ENCODE peak calls at places on chromosomes 11 and 22, in six cellular contexts. H, E, O, X, N and J are unnamed samples.

GRCh38 chr22:20514658-20515406 is 7.4 kb downstream of the MED15 start:
- DNase-seq in X (no peak), N (no peak), H (no peak), O (peak; percentile 64), E (peak; percentile 82), J (no peak)

GRCh38 chr11:115052601-115053000 is 374.3 kb downstream of the NXPE2 start:
- DNase-seq in N (no peak), O (no peak), E (no peak), H (no peak), X (no peak), J (no peak)

GRCh38 chr11:68206211-68206610 is 6.9 kb downstream of the KMT5B start:
- DNase-seq in O (peak; percentile 76), N (peak; percentile 50), H (peak; percentile 51), X (peak; percentile 62), E (no peak), J (no peak)

GRCh38 chr11:61108847-61109585 is 6.7 kb downstream of the CD5 start:
- DNase-seq in N (no peak), E (no peak), O (no peak), H (no peak), X (no peak), J (no peak)

GRCh38 chr22:18021431-18021830 is 2.9 kb downstream of the MICAL3 start:
- DNase-seq in X (no peak), N (no peak), O (no peak), H (no peak), E (no peak), J (no peak)

GRCh38 chr22:47159592-47159991 is 397.1 kb downstream of the TBC1D22A start:
- DNase-seq in E (no peak), O (no peak), N (no peak), H (no peak), X (no peak), J (no peak)

GRCh38 chr11:57083641-57084385 is 95.1 kb downstream of the OR5AK2 start:
- DNase-seq in N (no peak), X (no peak), H (peak; percentile 4), O (no peak), E (no peak), J (no peak)

GRCh38 chr11:31913985-31914384 is 102.9 kb upstream of the PAX6 start:
- DNase-seq in O (no peak), X (no peak), E (no peak), H (no peak), N (no peak), J (no peak)

GRCh38 chr11:19905280-19905853 is 192.7 kb downstream of the NAV2 start:
- DNase-seq in H (no peak), O (peak; percentile 69), X (no peak), E (no peak), N (no peak), J (no peak)

GRCh38 chr11:104602643-104603042 is 295.6 kb downstream of the CASP12 start:
- DNase-seq in N (no peak), X (no peak), H (no peak), O (no peak), E (no peak), J (no peak)

GRCh38 chr11:95917188-95918036 is 6.5 kb downstream of the MTMR2 start:
- DNase-seq in H (no peak), X (no peak), N (no peak), O (peak; percentile 39), E (no peak), J (no peak)

GRCh38 chr11:133663586-133663985 is 131.3 kb upstream of the OPCML start:
- DNase-seq in O (no peak), H (no peak), N (no peak), E (no peak), X (no peak), J (no peak)

GRCh38 chr11:117909611-117910382 is 19.4 kb downstream of the TMPRSS13 start:
- DNase-seq in X (no peak), N (no peak), O (no peak), H (no peak), E (peak; percentile 27), J (no peak)

GRCh38 chr22:35437038-35437437 is 37.1 kb downstream of the MCM5 start:
- DNase-seq in N (no peak), E (no peak), X (no peak), O (no peak), H (no peak), J (no peak)

GRCh38 chr11:13008625-13009475 is at the start of gene RASSF10:
- DNase-seq in O (peak; percentile 88), E (peak; percentile 41), N (no peak), X (no peak), H (peak; percentile 29), J (peak; percentile 93)

GRCh38 chr11:19253149-19253540 is 12.4 kb upstream of the E2F8 start:
- DNase-seq in E (no peak), X (no peak), O (no peak), H (peak; percentile 29), N (no peak), J (peak; percentile 34)

GRCh38 chr22:23833911-23834317 is 4.9 kb downstream of the DERL3 start:
- DNase-seq in N (no peak), E (no peak), H (no peak), O (no peak), X (no peak), J (no peak)

GRCh38 chr11:16788141-16789060 is 50.0 kb downstream of the C11orf58 start:
- DNase-seq in O (peak; percentile 82), X (peak; percentile 84), H (peak; percentile 71), E (peak; percentile 68), N (peak; percentile 67), J (peak; percentile 63)

GRCh38 chr11:76577199-76577920 is 93.2 kb downstream of the LRRC32 start:
- DNase-seq in N (no peak), X (no peak), H (no peak), E (no peak), O (peak; percentile 88), J (peak; percentile 56)

GRCh38 chr11:68020575-68020974 is 9.9 kb upstream of the NDUFS8 start:
- DNase-seq in E (no peak), O (peak; percentile 47), H (no peak), N (no peak), X (no peak), J (no peak)

GRCh38 chr22:26086359-26086758 is 82.9 kb upstream of the SEZ6L start:
- DNase-seq in X (no peak), O (no peak), N (no peak), H (no peak), E (no peak), J (no peak)

GRCh38 chr11:36431429-36432092 is 78.5 kb downstream of the TRAF6 start:
- DNase-seq in E (peak; percentile 71), N (no peak), X (peak; percentile 64), H (peak; percentile 59), O (peak; percentile 86), J (no peak)

GRCh38 chr22:30435674-30436126 is 10.1 kb downstream of the MTFP1 start:
- DNase-seq in E (no peak), X (no peak), H (peak; percentile 52), N (peak; percentile 89), O (no peak), J (peak; percentile 35)
- H3K27ac ChIP-seq in E (peak overlapping the region; percentile 37), X (no peak overlapping the region), H (no peak overlapping the region), N (peak overlapping the region; percentile 80), O (no peak overlapping the region), J (peak overlapping the region; percentile 32)

GRCh38 chr11:111976119-111976518 is 39.0 kb downstream of the DIXDC1 start:
- DNase-seq in H (no peak), O (no peak), N (no peak), E (no peak), X (no peak), J (no peak)
- H3K4me3 ChIP-seq in H (no peak overlapping the region), O (no peak overlapping the region), N (no peak overlapping the region), E (no peak overlapping the region), X (no peak overlapping the region), J (no peak overlapping the region)

DNA sequence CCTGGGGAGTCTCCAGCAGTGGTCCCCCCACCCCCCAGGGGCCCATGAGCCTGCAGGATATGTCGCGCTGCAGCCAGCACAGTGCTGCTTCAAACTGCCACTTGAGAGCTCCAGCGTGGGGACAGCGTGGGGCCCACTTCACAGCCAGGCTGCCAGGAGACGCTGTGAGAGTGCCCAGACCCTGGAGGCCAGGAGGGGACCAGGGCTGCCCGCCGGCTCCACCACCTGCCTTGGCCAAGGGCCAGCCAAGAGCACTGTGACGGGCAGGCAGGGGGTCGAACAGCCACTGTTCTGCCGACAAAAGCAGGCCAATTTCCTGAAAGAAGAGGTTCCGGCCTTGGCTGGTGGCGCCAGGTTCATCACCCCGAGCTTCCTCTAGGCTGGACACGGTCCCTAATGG is 60.2 kb downstream of the FLRT1 start:
- DNase-seq in O (no peak), H (no peak), E (no peak), X (no peak), N (no peak), J (no peak)
- H3K4me1 ChIP-seq in O (peaks cover 39% of the 10 kb centered on the region), H (peaks cover 16% of the 10 kb centered on the region), E (peaks cover 63% of the 10 kb centered on the region), X (peaks cover 50% of the 10 kb centered on the region), N (no peaks in the 10 kb centered on the region), J (no peaks in the 10 kb centered on the region)

DNA sequence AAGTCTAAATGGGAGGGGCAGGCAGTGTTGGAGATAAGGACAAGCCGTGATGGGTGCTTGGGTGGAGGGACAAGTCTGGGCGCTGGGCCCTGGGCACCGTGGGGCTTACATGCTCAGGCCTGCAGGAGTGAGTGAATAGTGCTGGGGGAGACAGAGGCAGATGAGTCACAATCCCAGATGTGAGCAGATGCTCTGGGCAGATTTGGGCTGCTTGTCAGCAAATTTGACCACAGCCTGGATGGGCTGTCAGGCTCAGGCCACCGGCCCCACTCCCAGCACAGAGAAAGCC is 41.6 kb upstream of the ZBED5 start:
- DNase-seq in N (no peak), H (no peak), O (peak; percentile 62), E (peak; percentile 52), X (no peak), J (peak; percentile 56)
- H3K27ac ChIP-seq in N (no peak overlapping the region), H (peak overlapping the region; percentile 20), O (peak overlapping the region; percentile 92), E (peak overlapping the region; percentile 91), X (peak overlapping the region; percentile 90), J (peak overlapping the region; percentile 97)

DNA sequence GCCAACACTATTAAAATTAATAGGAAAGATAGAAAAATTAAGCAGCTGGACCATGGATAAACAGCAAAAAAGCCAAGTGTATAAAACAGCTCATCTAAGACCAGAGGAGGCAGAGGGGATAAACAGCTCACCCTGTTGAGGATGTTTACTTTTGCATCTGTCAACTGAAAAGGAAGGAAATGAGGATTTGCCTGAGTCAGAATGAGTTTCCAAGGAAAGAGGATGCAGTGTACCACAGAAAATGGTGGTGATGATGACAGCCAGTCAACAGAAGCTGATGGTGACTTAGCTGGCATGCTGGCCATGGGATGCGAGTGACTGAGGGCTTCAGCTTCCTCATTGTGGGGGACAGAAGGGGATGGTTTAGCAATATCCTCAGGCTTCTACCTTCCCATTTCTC is 183.5 kb downstream of the KIRREL3 start:
- DNase-seq in H (no peak), X (no peak), N (no peak), E (no peak), O (no peak), J (no peak)
- H3K4me3 ChIP-seq in H (no peak overlapping the region), X (no peak overlapping the region), N (no peak overlapping the region), E (no peak overlapping the region), O (no peak overlapping the region), J (no peak overlapping the region)

GRCh38 chr22:50208939-50209892 is 8.4 kb downstream of the SELENOO start:
- DNase-seq in E (no peak), N (no peak), O (no peak), H (no peak), X (no peak), J (no peak)
- H3K4me1 ChIP-seq in E (peaks cover 26% of the 10 kb centered on the region), N (peaks cover 7% of the 10 kb centered on the region), O (no peaks in the 10 kb centered on the region), H (no peaks in the 10 kb centered on the region), X (no peaks in the 10 kb centered on the region), J (no peaks in the 10 kb centered on the region)